ENCODE peak calls at places on chromosomes 6 and 20, in eight cellular contexts. J, I, W, Z, X, C, N and B are unnamed samples.

GRCh38 chr20:63929071-63929470 is 27.1 kb downstream of the UCKL1 start:
- DNase-seq in J (no peak), I (no peak), W (no peak), Z (no peak), X (no peak), C (no peak), N (no peak), B (no peak)

GRCh38 chr6:39566381-39566934 is 158.8 kb downstream of the KIF6 start:
- DNase-seq in J (no peak), I (no peak), W (no peak), Z (no peak), X (no peak), C (no peak), N (no peak), B (no peak)

GRCh38 chr20:17625246-17626051 is 55.6 kb downstream of the DSTN start:
- DNase-seq in J (no peak), I (no peak), W (no peak), Z (no peak), X (no peak), C (no peak), N (no peak), B (no peak)

GRCh38 chr6:20569000-20569610 is 34.8 kb downstream of the CDKAL1 start:
- DNase-seq in J (no peak), I (no peak), W (no peak), Z (no peak), X (no peak), C (no peak), N (peak), B (no peak)

GRCh38 chr20:2617099-2617714 is 35.2 kb upstream of the NOP56 start:
- DNase-seq in J (peak), I (peak), W (no peak), Z (no peak), X (no peak), C (no peak), N (no peak), B (no peak)

GRCh38 chr20:38617011-38617829 is 15.6 kb downstream of the ARHGAP40 start:
- DNase-seq in J (no peak), I (no peak), W (no peak), Z (peak), X (no peak), C (no peak), N (peak), B (no peak)

GRCh38 chr6:170584954-170585498 is 589 bp upstream of the PDCD2 start:
- DNase-seq in J (no peak), I (no peak), W (no peak), Z (no peak), X (no peak), C (no peak), N (no peak), B (no peak)

GRCh38 chr20:43979576-43979975 is 64.9 kb downstream of the TOX2 start:
- DNase-seq in J (no peak), I (no peak), W (no peak), Z (no peak), X (no peak), C (no peak), N (no peak), B (no peak)

GRCh38 chr6:135226537-135226936 is 45.4 kb downstream of the MYB start:
- DNase-seq in J (peak), I (peak), W (no peak), Z (no peak), X (no peak), C (no peak), N (no peak), B (no peak)

GRCh38 chr6:161013697-161014096 is 22.1 kb downstream of the MAP3K4 start:
- DNase-seq in J (no peak), I (no peak), W (no peak), Z (no peak), X (no peak), C (no peak), N (no peak), B (no peak)

GRCh38 chr20:55058938-55059337 is 583.5 kb downstream of the DOK5 start:
- DNase-seq in J (no peak), I (no peak), W (no peak), Z (no peak), X (no peak), C (no peak), N (no peak), B (no peak)

GRCh38 chr20:55052464-55052863 is 577.1 kb downstream of the DOK5 start:
- DNase-seq in J (no peak), I (no peak), W (no peak), Z (no peak), X (no peak), C (no peak), N (no peak), B (no peak)

GRCh38 chr20:55054443-55054842 is 579.0 kb downstream of the DOK5 start:
- DNase-seq in J (no peak), I (no peak), W (no peak), Z (no peak), X (no peak), C (no peak), N (no peak), B (no peak)

GRCh38 chr20:55053389-55053788 is 578.0 kb downstream of the DOK5 start:
- DNase-seq in J (no peak), I (no peak), W (no peak), Z (no peak), X (no peak), C (no peak), N (no peak), B (no peak)

DNA sequence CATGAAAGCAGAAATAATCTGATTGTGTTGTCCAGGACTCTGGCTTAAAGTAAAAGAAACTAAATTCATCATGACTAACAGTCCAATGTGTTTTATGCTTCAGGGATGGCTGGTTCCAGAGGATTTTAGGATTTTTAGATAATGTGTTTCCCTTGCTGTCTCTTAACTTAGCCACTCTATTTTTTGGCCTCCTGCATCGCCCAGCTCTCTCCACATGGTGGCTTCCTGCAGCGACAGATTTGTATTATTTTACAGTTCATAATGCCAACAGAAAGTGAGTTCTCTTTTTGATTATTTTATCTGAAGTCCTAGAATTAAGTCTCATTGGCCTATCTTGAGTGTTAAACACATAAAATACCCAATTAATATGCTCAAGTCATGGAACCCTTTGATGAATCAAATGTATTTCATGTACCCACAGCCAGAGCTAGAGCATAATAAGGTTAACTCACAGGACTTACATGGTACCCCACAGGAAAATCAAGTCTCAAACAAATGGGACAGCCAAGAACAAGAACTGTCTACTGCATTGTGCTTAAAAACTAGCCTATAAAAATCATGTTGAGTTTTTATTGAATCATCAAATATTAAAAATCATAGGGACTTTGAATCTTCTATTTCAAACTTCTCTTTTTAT is 582.5 kb downstream of the DOK5 start:
- DNase-seq in J (no peak), I (no peak), W (no peak), Z (no peak), X (no peak), C (no peak), N (no peak), B (no peak)
- TF ChIP-seq CTCF in J (no peak), I (no peak), W (no peak), Z (no peak), X (no peak), C (no peak), N (no peak), B (no peak)

GRCh38 chr20:8033447-8033846 is 13.9 kb upstream of the TMX4 start:
- DNase-seq in J (no peak), I (no peak), W (no peak), Z (no peak), X (no peak), C (no peak), N (no peak), B (no peak)

GRCh38 chr20:8043687-8044278 is 24.2 kb upstream of the TMX4 start:
- DNase-seq in J (peak), I (peak), W (no peak), Z (peak), X (no peak), C (no peak), N (peak), B (no peak)

GRCh38 chr20:8036771-8037170 is 17.2 kb upstream of the TMX4 start:
- DNase-seq in J (no peak), I (no peak), W (no peak), Z (no peak), X (no peak), C (no peak), N (no peak), B (no peak)

GRCh38 chr20:8039048-8039447 is 19.5 kb upstream of the TMX4 start:
- DNase-seq in J (no peak), I (no peak), W (no peak), Z (no peak), X (no peak), C (no peak), N (no peak), B (no peak)
- TF ChIP-seq CTCF in J (no peak), I (no peak), W (no peak), Z (no peak), X (no peak), C (no peak), N (no peak), B (no peak)

GRCh38 chr6:89411019-89411268 is 1.1 kb downstream of the RRAGD start:
- DNase-seq in J (peak), I (no peak), W (no peak), Z (no peak), X (no peak), C (no peak), N (no peak), B (no peak)

GRCh38 chr6:89410231-89411018 is 1.6 kb downstream of the RRAGD start:
- DNase-seq in J (peak), I (no peak), W (no peak), Z (no peak), X (no peak), C (no peak), N (no peak), B (no peak)

GRCh38 chr6:89412071-89413005 is at the start of gene RRAGD:
- DNase-seq in J (peak), I (peak), W (peak), Z (no peak), X (peak), C (no peak), N (no peak), B (no peak)

GRCh38 chr6:89413006-89413400 is 930 bp upstream of the RRAGD start:
- DNase-seq in J (no peak), I (no peak), W (no peak), Z (no peak), X (no peak), C (no peak), N (no peak), B (no peak)

GRCh38 chr6:89411269-89412070 is 603 bp downstream of the RRAGD start:
- DNase-seq in J (peak), I (peak), W (peak), Z (no peak), X (peak), C (no peak), N (no peak), B (no peak)
- TF ChIP-seq CTCF in J (no peak), I (no peak), W (no peak), Z (no peak), X (no peak), C (no peak), N (no peak), B (no peak)

GRCh38 chr20:25696384-25697131 is at the start of gene ZNF337:
- DNase-seq in J (peak), I (peak), W (peak), Z (peak), X (peak), C (peak), N (peak), B (peak)
- TF ChIP-seq CTCF in J (peak), I (peak), W (no peak), Z (peak), X (no peak), C (peak), N (peak), B (peak)

DNA sequence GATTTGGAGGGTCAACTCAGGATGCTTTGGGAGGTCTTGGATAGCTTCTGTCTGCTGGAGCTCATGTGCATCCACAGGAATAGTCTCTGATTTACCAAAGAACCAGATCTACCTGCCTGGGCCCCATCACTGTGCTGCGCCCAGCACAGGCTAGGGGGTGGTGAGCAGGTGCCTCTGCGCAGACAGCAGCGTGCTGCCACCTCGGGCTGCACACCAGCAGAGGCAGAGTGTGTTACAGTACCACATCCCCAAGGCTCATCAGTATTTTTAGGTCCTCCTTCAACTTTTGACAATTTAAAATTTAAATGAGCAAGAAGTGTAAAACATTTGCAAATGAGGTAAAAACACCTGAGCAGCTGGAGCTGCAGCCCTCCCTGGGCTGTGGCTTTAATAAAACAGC is 324.8 kb downstream of the ZFAND3 start:
- DNase-seq in J (no peak), I (no peak), W (no peak), Z (no peak), X (no peak), C (no peak), N (no peak), B (no peak)
- TF ChIP-seq CTCF in J (no peak), I (no peak), W (no peak), Z (peak), X (no peak), C (no peak), N (no peak), B (no peak)

GRCh38 chr20:62407221-62407992 is at the start of gene CABLES2:
- DNase-seq in J (peak), I (peak), W (peak), Z (peak), X (peak), C (peak), N (peak), B (peak)
- TF ChIP-seq CTCF in J (no peak), I (no peak), W (no peak), Z (no peak), X (no peak), C (no peak), N (no peak), B (no peak)

GRCh38 chr20:5401277-5401676 is 84.5 kb upstream of the PROKR2 start:
- DNase-seq in J (no peak), I (no peak), W (no peak), Z (no peak), X (no peak), C (no peak), N (no peak), B (no peak)

GRCh38 chr20:5400164-5400762 is 83.5 kb upstream of the PROKR2 start:
- DNase-seq in J (no peak), I (no peak), W (no peak), Z (peak), X (no peak), C (no peak), N (no peak), B (no peak)

GRCh38 chr20:5397418-5397817 is 80.7 kb upstream of the PROKR2 start:
- DNase-seq in J (no peak), I (no peak), W (no peak), Z (no peak), X (no peak), C (no peak), N (no peak), B (no peak)

GRCh38 chr20:5402903-5403531 is 86.3 kb upstream of the PROKR2 start:
- DNase-seq in J (peak), I (peak), W (no peak), Z (peak), X (no peak), C (no peak), N (no peak), B (no peak)
- TF ChIP-seq CTCF in J (peak), I (peak), W (peak), Z (peak), X (no peak), C (peak), N (peak), B (peak)